ENCODE peak calls at places on chromosomes 7 and 10, in six cellular contexts. D, O, N, C, L and W are unnamed samples.

GRCh38 chr10:132973903-132974241 is 31.5 kb upstream of the CFAP46 start:
- DNase-seq in C (no peak), D (no peak), L (no peak), N (no peak), O (no peak), W (no peak)

GRCh38 chr7:7104971-7105370 is 77.4 kb upstream of the C1GALT1 start:
- DNase-seq in C (no peak), L (no peak), O (no peak), N (no peak), D (no peak), W (no peak)

GRCh38 chr7:95470452-95470851 is 15.3 kb upstream of the ASB4 start:
- DNase-seq in N (no peak), O (peak; percentile 60), C (peak; percentile 72), D (no peak), L (no peak), W (peak; percentile 24)

GRCh38 chr7:6262206-6262605 is 10.2 kb downstream of the CYTH3 start:
- DNase-seq in N (no peak), D (no peak), O (no peak), C (no peak), L (no peak), W (no peak)

GRCh38 chr7:2638224-2638991 is 6.6 kb downstream of the TTYH3 start:
- DNase-seq in C (no peak), D (no peak), O (no peak), L (no peak), N (no peak), W (no peak)

GRCh38 chr7:16951483-16952080 is 69.8 kb upstream of the AGR3 start:
- DNase-seq in O (no peak), L (no peak), D (no peak), N (no peak), C (no peak), W (no peak)

GRCh38 chr7:84251183-84251845 is 56.7 kb upstream of the SEMA3A start:
- DNase-seq in O (no peak), L (no peak), D (no peak), N (no peak), C (peak; percentile 23), W (no peak)

GRCh38 chr7:128190051-128190640 is 50.9 kb upstream of the LEP start:
- DNase-seq in N (no peak), D (peak; percentile 32), L (no peak), O (no peak), C (no peak), W (no peak)

GRCh38 chr7:157763279-157764000 is 426.6 kb downstream of the DNAJB6 start:
- DNase-seq in N (no peak), D (no peak), O (no peak), L (no peak), C (no peak), W (no peak)

GRCh38 chr10:94439275-94439861 is 37.0 kb downstream of the TBC1D12 start:
- DNase-seq in L (no peak), N (no peak), O (no peak), C (peak; percentile 28), D (no peak), W (no peak)

GRCh38 chr7:143733876-143734275 is 23.6 kb downstream of the CTAGE6 start:
- DNase-seq in L (no peak), N (no peak), O (no peak), C (no peak), D (no peak), W (no peak)

GRCh38 chr10:3656214-3656613 is 128.8 kb downstream of the KLF6 start:
- DNase-seq in C (no peak), L (no peak), D (no peak), N (no peak), O (no peak), W (no peak)

GRCh38 chr7:91661727-91662126 is 218.8 kb downstream of the MTERF1 start:
- DNase-seq in O (no peak), L (no peak), N (no peak), C (no peak), D (no peak), W (no peak)

GRCh38 chr7:106176414-106177294 is 64.5 kb upstream of the SYPL1 start:
- DNase-seq in D (peak; percentile 89), L (peak; percentile 73), O (peak; percentile 71), C (peak; percentile 79), N (peak; percentile 90), W (peak; percentile 69)

GRCh38 chr10:25557136-25557535 is 376.9 kb upstream of the MYO3A start:
- DNase-seq in L (no peak), C (no peak), N (no peak), O (no peak), D (no peak), W (no peak)

GRCh38 chr7:27083646-27084045 is 12.2 kb downstream of the HOXA1 start:
- DNase-seq in D (no peak), O (peak; percentile 41), C (no peak), N (no peak), L (no peak), W (no peak)

GRCh38 chr10:45566415-45566814 is 106.2 kb downstream of the ZFAND4 start:
- DNase-seq in L (no peak), D (no peak), O (no peak), C (no peak), N (no peak), W (no peak)

GRCh38 chr7:155437836-155438235 is 20.1 kb upstream of the EN2 start:
- DNase-seq in L (no peak), D (no peak), N (no peak), O (no peak), C (no peak), W (no peak)

GRCh38 chr7:47170516-47170915 is 411.4 kb downstream of the TNS3 start:
- DNase-seq in C (no peak), D (no peak), N (no peak), O (no peak), L (no peak), W (no peak)

GRCh38 chr10:45000138-45000763 is 472 bp upstream of the ZNF22 start:
- DNase-seq in N (no peak), O (no peak), D (peak; percentile 94), C (no peak), L (no peak), W (no peak)

GRCh38 chr10:130459851-130460490 is 323.8 kb downstream of the GLRX3 start:
- DNase-seq in O (no peak), D (no peak), N (no peak), C (no peak), L (no peak), W (no peak)

GRCh38 chr10:112404612-112405011 is 30.7 kb downstream of the ACSL5 start:
- DNase-seq in D (no peak), C (no peak), L (no peak), O (no peak), N (no peak), W (no peak)

GRCh38 chr10:74947781-74948401 is 121.5 kb downstream of the KAT6B start:
- DNase-seq in L (no peak), D (no peak), C (no peak), N (no peak), O (no peak), W (no peak)

GRCh38 chr7:7424151-7424873 is 111.4 kb downstream of the COL28A1 start:
- DNase-seq in N (peak; percentile 69), L (peak; percentile 74), O (peak; percentile 53), C (peak; percentile 85), D (peak; percentile 59), W (peak; percentile 60)

GRCh38 chr7:66265566-66265965 is 60.4 kb downstream of the TPST1 start:
- DNase-seq in C (peak; percentile 47), N (no peak), D (no peak), O (no peak), L (no peak), W (no peak)

GRCh38 chr10:23001901-23002516 is 74.2 kb downstream of the ARMC3 start:
- DNase-seq in D (no peak), C (no peak), L (no peak), O (no peak), N (no peak), W (no peak)

GRCh38 chr10:43842496-43842895 is 193.8 kb upstream of the ZNF32 start:
- DNase-seq in L (no peak), N (no peak), C (no peak), D (no peak), O (no peak), W (no peak)

GRCh38 chr10:11345224-11346054 is 266.0 kb downstream of the USP6NL start:
- DNase-seq in L (no peak), C (peak; percentile 21), O (no peak), N (no peak), D (no peak), W (no peak)
- TF ChIP-seq CTCF in L (no peak), C (no peak), O (no peak), N (no peak), D (no peak), W (peak; percentile 26)

GRCh38 chr10:51934373-51934772 is 235.0 kb upstream of the CSTF2T start:
- DNase-seq in L (no peak), C (no peak), O (no peak), N (no peak), D (no peak), W (no peak)
- TF ChIP-seq CTCF in L (no peak), C (no peak), O (no peak), N (no peak), D (no peak), W (no peak)

GRCh38 chr7:100604078-100604975 is 2.2 kb downstream of the PCOLCE start:
- DNase-seq in N (peak; percentile 79), C (peak; percentile 55), O (peak; percentile 91), L (no peak), D (peak; percentile 88), W (peak; percentile 94)
- TF ChIP-seq CTCF in N (peak; percentile 21), C (peak; percentile 33), O (peak; percentile 39), L (peak; percentile 81), D (no peak), W (peak; percentile 47)

DNA sequence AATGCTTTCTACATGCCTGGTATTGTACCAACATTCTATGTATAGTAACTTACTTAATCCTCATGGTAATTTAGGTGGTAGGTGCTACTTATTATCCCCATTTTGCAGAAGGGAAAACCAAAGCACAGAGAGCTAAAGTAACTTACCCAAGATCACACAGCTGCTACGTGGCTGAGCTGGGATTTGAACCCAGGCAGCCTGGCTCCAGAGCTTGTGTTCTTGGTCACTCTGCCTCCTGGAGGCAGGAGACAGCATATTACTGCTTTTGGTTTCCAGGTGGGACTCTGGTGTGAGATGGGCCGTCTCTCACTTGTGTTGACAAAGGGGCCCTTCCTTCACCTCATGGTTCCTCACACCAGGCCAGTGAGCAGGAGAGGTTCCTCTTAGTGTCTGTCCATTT is 79.8 kb upstream of the PPIF start:
- DNase-seq in O (no peak), L (no peak), C (no peak), N (no peak), D (no peak), W (no peak)
- TF ChIP-seq CTCF in O (no peak), L (no peak), C (no peak), N (no peak), D (no peak), W (peak; percentile 32)